ENCODE peak calls at places on chromosomes 5 and 9, in four cellular contexts. X is HCT116, P is WTC11, O is AG09319. F is an unnamed sample.

GRCh38 chr9:33114746-33115145 is 38.3 kb upstream of the SMU1 start:
- DNase-seq in X (no peak), O (no peak), P (no peak), F (no peak)

GRCh38 chr5:134120386-134121138 is 6.1 kb downstream of the TCF7 start:
- DNase-seq in P (no peak), O (no peak), X (no peak), F (no peak)

GRCh38 chr9:112194969-112195431 is 19.9 kb upstream of the SUSD1 start:
- DNase-seq in O (no peak), P (no peak), X (no peak), F (no peak)

GRCh38 chr5:148653271-148653839 is 972 bp downstream of the HTR4 start:
- DNase-seq in P (no peak), O (no peak), X (no peak), F (no peak)

GRCh38 chr5:17360879-17361278 is 137.2 kb upstream of the TAF11L2 start:
- DNase-seq in O (no peak), X (no peak), P (no peak), F (no peak)

GRCh38 chr9:27888661-27889295 is 315.5 kb upstream of the C9orf72 start:
- DNase-seq in O (no peak), X (peak), P (peak), F (no peak)

GRCh38 chr9:92463989-92464388 is 18.3 kb downstream of the ASPN start:
- DNase-seq in X (no peak), O (peak), P (no peak), F (peak)

GRCh38 chr9:97376902-97377301 is 35.0 kb upstream of the TDRD7 start:
- DNase-seq in P (no peak), X (no peak), O (no peak), F (no peak)

GRCh38 chr5:98940586-98940985 is 11.8 kb upstream of the CHD1 start:
- DNase-seq in P (no peak), X (no peak), O (no peak), F (no peak)

GRCh38 chr5:9544502-9545300 is 1.2 kb downstream of the SEMA5A start:
- DNase-seq in P (peak), O (peak), X (no peak), F (peak)

GRCh38 chr9:98034593-98035546 is 21.7 kb upstream of the NANS start:
- DNase-seq in X (peak), P (peak), O (peak), F (peak)

GRCh38 chr5:125696762-125697161 is 726.4 kb upstream of the GRAMD2B start:
- DNase-seq in X (no peak), P (no peak), O (peak), F (peak)

GRCh38 chr9:69718218-69718617 is 41.6 kb downstream of the PTAR1 start:
- DNase-seq in P (no peak), X (no peak), O (no peak), F (no peak)

GRCh38 chr9:111348821-111349271 is 18.8 kb upstream of the OR2K2 start:
- DNase-seq in O (no peak), X (no peak), P (no peak), F (no peak)

GRCh38 chr5:43208658-43209057 is 16.6 kb downstream of the NIM1K start:
- DNase-seq in O (no peak), X (no peak), P (no peak), F (no peak)

GRCh38 chr9:110748251-110748893 is 79.8 kb downstream of the MUSK start:
- DNase-seq in O (no peak), P (no peak), X (no peak), F (no peak)

GRCh38 chr9:133375116-133375723 is 640 bp downstream of the SURF4 start:
- DNase-seq in P (peak), X (no peak), O (no peak), F (no peak)

GRCh38 chr9:4082948-4083347 is 216.9 kb downstream of the GLIS3 start:
- DNase-seq in O (no peak), P (no peak), X (no peak), F (no peak)

GRCh38 chr9:36401179-36401740 is 1.2 kb upstream of the RNF38 start:
- DNase-seq in P (no peak), X (peak), O (no peak), F (peak)

GRCh38 chr5:759111-759741 is 25.3 kb downstream of the ZDHHC11B start:
- DNase-seq in X (no peak), O (no peak), P (no peak), F (no peak)

GRCh38 chr9:130276121-130276520 is 10.6 kb downstream of the HMCN2 start:
- DNase-seq in O (no peak), X (no peak), P (no peak), F (peak)

GRCh38 chr5:159759791-159760300 is 156.4 kb upstream of the ADRA1B start:
- DNase-seq in X (no peak), P (no peak), O (no peak), F (no peak)

GRCh38 chr5:73966411-73966810 is 340.4 kb downstream of the ARHGEF28 start:
- DNase-seq in X (no peak), P (no peak), O (no peak), F (no peak)

GRCh38 chr5:54275361-54275760 is 35.0 kb downstream of the ARL15 start:
- DNase-seq in P (no peak), X (no peak), O (no peak), F (no peak)

GRCh38 chr9:126965077-126965476 is 50.5 kb downstream of the RALGPS1 start:
- DNase-seq in O (no peak), P (no peak), X (no peak), F (no peak)

GRCh38 chr5:86644843-86645242 is 27.1 kb downstream of the COX7C start:
- DNase-seq in P (peak), X (no peak), O (no peak), F (no peak)

GRCh38 chr5:170633235-170634041 is 129.6 kb downstream of the KCNIP1 start:
- DNase-seq in X (peak), P (peak), O (peak), F (peak)

GRCh38 chr9:36318212-36318802 is 60.1 kb upstream of the GNE start:
- DNase-seq in X (no peak), O (no peak), P (no peak), F (no peak)

GRCh38 chr9:95822583-95823431 is 52.7 kb upstream of the ERCC6L2 start:
- DNase-seq in O (peak), P (no peak), X (peak), F (peak)

GRCh38 chr5:34892414-34892813 is 22.9 kb downstream of the RAD1 start:
- DNase-seq in P (no peak), O (no peak), X (no peak), F (no peak)

GRCh38 chr9:8599937-8600336 is 800.4 kb upstream of the DMAC1 start:
- DNase-seq in X (no peak), P (peak), O (no peak), F (no peak)

GRCh38 chr5:14775857-14776256 is 95.7 kb downstream of the ANKH start:
- DNase-seq in X (no peak), P (no peak), O (no peak), F (no peak)

GRCh38 chr9:103713631-103714030 is 380.5 kb upstream of the SMC2 start:
- DNase-seq in P (no peak), X (no peak), O (no peak), F (no peak)

GRCh38 chr9:10252174-10252573 is 360.6 kb downstream of the PTPRD start:
- DNase-seq in P (no peak), O (no peak), X (no peak), F (peak)

GRCh38 chr5:141330299-141331080 is at the start of gene PCDHGA1:
- DNase-seq in P (peak), X (no peak), O (peak), F (peak)
- TF ChIP-seq CTCF in P (peak), X (peak), O (peak), F (peak)

GRCh38 chr9:72753261-72753893 is 199.5 kb downstream of the ALDH1A1 start:
- DNase-seq in P (no peak), X (no peak), O (no peak), F (peak)
- TF ChIP-seq CTCF in P (no peak), X (peak), O (peak), F (peak)

GRCh38 chr5:136104311-136104975 is 28.2 kb upstream of the SMAD5 start:
- DNase-seq in X (no peak), P (no peak), O (no peak), F (no peak)

GRCh38 chr5:136109453-136109852 is 23.2 kb upstream of the SMAD5 start:
- DNase-seq in O (no peak), P (no peak), X (no peak), F (no peak)

GRCh38 chr5:136103118-136103517 is 29.5 kb upstream of the SMAD5 start:
- DNase-seq in X (no peak), O (no peak), P (no peak), F (no peak)

GRCh38 chr5:136106351-136106750 is 26.3 kb upstream of the SMAD5 start:
- DNase-seq in X (no peak), P (no peak), O (no peak), F (no peak)

GRCh38 chr5:136108131-136108739 is 24.4 kb upstream of the SMAD5 start:
- DNase-seq in X (no peak), P (no peak), O (no peak), F (no peak)
- TF ChIP-seq CTCF in X (no peak), P (no peak), O (no peak), F (no peak)

GRCh38 chr5:176676361-176676824 is 29.1 kb downstream of the TSPAN17 start:
- DNase-seq in X (peak), P (no peak), O (no peak), F (peak)

GRCh38 chr5:176677209-176677931 is 30.1 kb downstream of the TSPAN17 start:
- DNase-seq in X (no peak), O (no peak), P (no peak), F (no peak)

GRCh38 chr5:176674799-176675198 is 27.5 kb downstream of the TSPAN17 start:
- DNase-seq in O (no peak), P (no peak), X (no peak), F (no peak)

GRCh38 chr5:176673651-176674583 is 26.6 kb downstream of the TSPAN17 start:
- DNase-seq in O (no peak), P (no peak), X (no peak), F (no peak)

GRCh38 chr5:176675676-176676360 is 28.5 kb downstream of the TSPAN17 start:
- DNase-seq in P (peak), X (peak), O (no peak), F (peak)
- TF ChIP-seq CTCF in P (peak), X (peak), O (peak), F (peak)

DNA sequence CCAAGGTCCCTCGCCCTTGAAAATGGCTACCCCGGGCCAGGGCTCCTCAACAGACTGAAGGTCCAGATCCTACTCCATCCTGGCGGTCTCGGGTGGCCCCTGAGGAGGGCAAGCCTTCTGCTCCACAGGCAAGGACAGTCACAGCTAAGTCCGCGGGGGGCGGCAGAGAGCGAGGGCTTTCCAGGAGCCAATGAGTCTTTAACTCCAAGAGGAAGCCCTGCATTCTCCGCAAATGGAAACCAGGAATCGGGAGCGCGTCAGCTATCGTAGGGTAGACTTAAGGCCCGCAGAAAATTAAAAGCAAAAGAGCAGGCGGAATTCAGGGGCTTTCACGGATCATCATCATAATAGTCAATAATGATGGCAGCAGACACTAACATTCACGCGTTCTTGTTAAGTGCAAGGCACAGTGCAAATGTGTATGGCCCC is 87.8 kb upstream of the TNFAIP8 start:
- DNase-seq in X (peak), P (peak), O (peak), F (peak)
- TF ChIP-seq CTCF in X (no peak), P (no peak), O (peak), F (peak)

F was measured in HFFc6.